ENCODE peak calls at places on chromosomes 11 and 22, in eight cellular contexts. Z, W, R, E, X, H, I and J are unnamed samples. For H3K9me3, the result is how much of the 10 kb centered on the place peaks cover.

GRCh38 chr11:86996953-86997570 is 40.7 kb upstream of the TMEM135 start:
- DNase-seq in H (no peak), X (no peak), I (no peak), R (no peak), W (no peak), E (no peak), Z (no peak), J (no peak)

GRCh38 chr11:130859896-130860295 is 56.4 kb downstream of the SNX19 start:
- DNase-seq in Z (no peak), W (no peak), I (no peak), X (no peak), E (no peak), H (no peak), R (no peak), J (no peak)

GRCh38 chr11:73383249-73384126 is 7.3 kb downstream of the RELT start:
- DNase-seq in I (no peak), E (no peak), R (no peak), W (no peak), Z (no peak), H (no peak), X (no peak), J (no peak)

GRCh38 chr11:1706634-1707400 is 9.8 kb downstream of the KRTAP5-6 start:
- DNase-seq in R (no peak), H (peak), E (no peak), X (no peak), Z (peak), I (no peak), W (no peak), J (no peak)

GRCh38 chr11:134957540-134958335 is 545.7 kb upstream of the B3GAT1 start:
- DNase-seq in R (no peak), W (no peak), X (no peak), E (no peak), I (no peak), H (no peak), Z (no peak), J (no peak)

GRCh38 chr11:6116638-6117037 is 9.2 kb downstream of the OR56B4 start:
- DNase-seq in I (no peak), W (no peak), R (no peak), E (no peak), H (no peak), X (no peak), Z (no peak), J (no peak)

GRCh38 chr11:8917157-8917820 is 6.3 kb downstream of the AKIP1 start:
- DNase-seq in I (no peak), W (no peak), R (peak), H (no peak), Z (no peak), X (peak), E (no peak), J (peak)

GRCh38 chr11:66845876-66846212 is 2.6 kb downstream of the RCE1 start:
- DNase-seq in R (peak), Z (peak), W (peak), I (no peak), H (peak), E (no peak), X (no peak), J (no peak)

GRCh38 chr11:6268811-6269210 is 9.2 kb downstream of the CCKBR start:
- DNase-seq in Z (no peak), R (no peak), H (no peak), I (no peak), W (no peak), E (no peak), X (peak), J (no peak)

GRCh38 chr11:10506013-10506370 is 35.0 kb downstream of the RNF141 start:
- DNase-seq in X (no peak), I (no peak), W (no peak), R (no peak), Z (no peak), E (no peak), H (no peak), J (no peak)

GRCh38 chr22:31650391-31650790 is 11.6 kb downstream of the PISD start:
- DNase-seq in E (no peak), Z (no peak), I (no peak), R (no peak), W (no peak), X (peak), H (peak), J (no peak)

GRCh38 chr22:50739894-50740293 is 1.9 kb downstream of the ACR start:
- DNase-seq in E (no peak), Z (peak), H (no peak), I (no peak), W (no peak), X (no peak), R (no peak), J (no peak)

GRCh38 chr22:22752556-22753477 is 108.4 kb downstream of the GGTLC2 start:
- DNase-seq in R (no peak), X (peak), W (peak), E (peak), Z (no peak), H (peak), I (peak), J (no peak)

GRCh38 chr11:65577756-65578109 is 1.9 kb downstream of the EHBP1L1 start:
- DNase-seq in I (no peak), H (no peak), X (no peak), E (no peak), W (no peak), Z (no peak), R (no peak), J (no peak)
- H3K27ac ChIP-seq in I (peak), H (no peak), X (peak), E (peak), W (peak), Z (peak), R (peak), J (peak)

DNA sequence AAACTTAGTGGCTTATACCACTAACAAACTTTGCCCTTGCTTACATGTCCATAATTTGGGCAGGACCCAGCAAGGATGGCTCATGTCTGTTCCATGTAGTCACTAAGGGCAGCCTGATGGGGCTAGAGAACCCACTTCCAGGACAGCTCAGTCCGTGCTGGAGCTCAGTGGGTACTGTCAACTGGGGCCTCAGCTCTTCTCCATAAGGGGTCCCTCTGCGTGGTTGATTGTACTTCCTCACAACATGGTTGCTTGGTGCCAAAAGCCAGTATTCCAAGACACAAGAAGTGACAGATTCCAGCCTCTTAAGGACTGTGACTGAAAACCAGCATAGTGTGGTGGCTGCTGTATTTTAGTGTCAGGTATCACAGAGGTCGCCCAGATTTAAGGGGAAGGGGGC is 675.2 kb downstream of the TBC1D22A start:
- DNase-seq in X (no peak), W (no peak), R (no peak), I (no peak), H (no peak), Z (no peak), E (no peak), J (no peak)
- H3K9me3 ChIP-seq in X (under half), W (under half), R (under half), I (under half), H (under half), Z (under half), E (under half), J (under half)

GRCh38 chr11:3095712-3096361 is 38.6 kb upstream of the CARS1 start:
- DNase-seq in R (peak), X (peak), H (no peak), I (no peak), W (no peak), Z (no peak), E (no peak), J (peak)
- H3K27ac ChIP-seq in R (peak), X (peak), H (no peak), I (no peak), W (no peak), Z (peak), E (no peak), J (no peak)

DNA sequence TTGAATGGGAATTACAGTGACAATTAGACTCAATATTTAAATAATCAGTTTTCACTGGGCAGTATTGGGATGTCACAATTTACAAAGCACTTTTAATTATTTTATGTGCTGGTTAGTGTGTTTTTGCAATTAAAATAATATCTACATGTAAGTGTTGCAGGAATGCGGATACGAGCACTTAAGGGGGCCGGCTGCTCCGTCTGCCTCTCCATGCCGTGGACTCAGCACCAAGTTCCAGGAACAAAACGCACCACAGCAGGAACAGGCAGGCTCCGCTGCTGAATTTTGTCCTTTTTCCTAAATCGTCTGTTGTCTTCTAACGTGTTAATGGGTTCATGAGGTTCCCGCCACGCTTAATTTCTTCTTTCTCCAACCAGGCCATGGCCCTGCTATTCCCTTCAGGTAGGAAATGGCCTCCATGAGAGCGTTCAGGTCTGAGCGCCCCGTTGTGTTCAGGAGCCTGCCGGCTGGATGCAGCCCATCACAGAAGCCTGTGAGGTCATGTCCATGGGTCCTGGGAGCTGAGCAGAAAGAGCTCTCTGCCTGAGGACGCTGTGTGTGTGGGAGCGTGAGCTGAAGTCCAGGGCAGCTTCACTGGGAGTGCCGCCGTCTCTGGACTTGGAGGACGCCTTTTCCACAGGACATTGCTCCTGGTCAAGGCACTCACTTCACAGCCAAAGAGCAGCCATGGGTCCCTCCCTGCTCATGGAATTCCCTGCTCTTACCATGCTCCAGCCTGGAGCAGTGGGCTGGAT is 730.3 kb downstream of the BRD1 start:
- DNase-seq in E (no peak), R (no peak), Z (no peak), I (no peak), X (no peak), W (no peak), H (no peak), J (peak)
- H3K9me3 ChIP-seq in E (under half), R (under half), Z (under half), I (under half), X (half or more), W (under half), H (under half), J (under half)

GRCh38 chr11:68397256-68397655 is 63.3 kb upstream of the PPP6R3 start:
- DNase-seq in I (no peak), X (no peak), E (no peak), Z (peak), H (no peak), W (no peak), R (no peak), J (no peak)

GRCh38 chr11:68396526-68396925 is 64.0 kb upstream of the PPP6R3 start:
- DNase-seq in R (no peak), H (no peak), X (no peak), Z (no peak), W (no peak), E (no peak), I (no peak), J (no peak)

GRCh38 chr11:68401856-68402255 is 58.7 kb upstream of the PPP6R3 start:
- DNase-seq in E (no peak), R (no peak), I (no peak), W (no peak), X (no peak), H (no peak), Z (no peak), J (no peak)

GRCh38 chr11:68399916-68400315 is 60.6 kb upstream of the PPP6R3 start:
- DNase-seq in Z (no peak), X (no peak), E (no peak), R (no peak), H (no peak), I (no peak), W (no peak), J (no peak)

GRCh38 chr11:68398870-68399865 is 61.4 kb upstream of the PPP6R3 start:
- DNase-seq in X (no peak), I (no peak), W (no peak), H (peak), Z (no peak), E (no peak), R (peak), J (peak)
- H3K27ac ChIP-seq in X (no peak), I (no peak), W (no peak), H (no peak), Z (peak), E (no peak), R (peak), J (no peak)

GRCh38 chr22:19331474-19331873 is 40.0 kb upstream of the CLTCL1 start:
- DNase-seq in W (no peak), Z (no peak), I (no peak), R (no peak), X (no peak), H (no peak), E (no peak), J (no peak)

GRCh38 chr22:19331975-19332374 is 40.5 kb upstream of the CLTCL1 start:
- DNase-seq in Z (no peak), E (no peak), X (no peak), I (no peak), H (no peak), W (no peak), R (no peak), J (no peak)

GRCh38 chr22:19341500-19341899 is 50.0 kb upstream of the CLTCL1 start:
- DNase-seq in X (no peak), H (no peak), E (no peak), Z (no peak), W (no peak), I (no peak), R (no peak), J (no peak)

GRCh38 chr22:19337137-19337536 is 45.6 kb upstream of the CLTCL1 start:
- DNase-seq in X (no peak), R (no peak), H (no peak), W (no peak), Z (no peak), I (no peak), E (no peak), J (no peak)

GRCh38 chr22:19336133-19337075 is 44.9 kb upstream of the CLTCL1 start:
- DNase-seq in X (no peak), W (no peak), R (no peak), Z (no peak), H (no peak), I (no peak), E (no peak), J (no peak)
- H3K9me3 ChIP-seq in X (under half), W (under half), R (under half), Z (under half), H (under half), I (under half), E (under half), J (under half)